ENCODE peak calls at places on chromosomes 12 and 14, in nine cellular contexts. R, X, V, W, Y, G, E, C and S are unnamed samples. For H3K36me3 and H3K4me1, the result is how much of the 10 kb centered on the place peaks cover.

GRCh38 chr12:11763760-11764520 is 114.5 kb downstream of the ETV6 start:
- DNase-seq in G (no peak), X (no peak), Y (no peak), C (no peak), R (no peak), W (no peak), E (no peak), V (no peak), S (no peak)

GRCh38 chr12:75816892-75817291 is 214.7 kb downstream of the PHLDA1 start:
- DNase-seq in W (no peak), C (no peak), V (peak), R (no peak), X (no peak), E (no peak), Y (peak), G (no peak), S (no peak)

GRCh38 chr14:101122855-101123129 is 219.3 kb upstream of the RTL1 start:
- DNase-seq in C (peak), X (no peak), V (no peak), W (no peak), Y (no peak), G (peak), E (peak), R (no peak), S (peak)

GRCh38 chr12:15824516-15824915 is 35.3 kb upstream of the EPS8 start:
- DNase-seq in V (no peak), W (no peak), X (no peak), Y (no peak), E (no peak), R (no peak), G (no peak), C (no peak), S (no peak)

GRCh38 chr12:115659422-115659821 is 618.1 kb downstream of the MED13L start:
- DNase-seq in C (no peak), E (no peak), G (no peak), X (no peak), V (no peak), W (no peak), Y (no peak), R (no peak), S (no peak)

GRCh38 chr12:130761537-130762318 is 45.6 kb upstream of the RIMBP2 start:
- DNase-seq in G (no peak), Y (peak), W (peak), R (peak), X (no peak), C (peak), E (peak), V (no peak), S (peak)

GRCh38 chr12:41514050-41514449 is 325.9 kb downstream of the PDZRN4 start:
- DNase-seq in R (no peak), E (no peak), C (no peak), W (no peak), X (no peak), Y (no peak), V (no peak), G (no peak), S (no peak)

GRCh38 chr12:13088503-13088902 is 15.0 kb downstream of the GSG1 start:
- DNase-seq in C (no peak), V (no peak), W (no peak), E (no peak), X (no peak), Y (no peak), G (no peak), R (no peak), S (no peak)

GRCh38 chr12:12786371-12786715 is 884 bp downstream of the APOLD1 start:
- DNase-seq in C (no peak), V (no peak), G (no peak), Y (no peak), R (no peak), X (no peak), W (no peak), E (no peak), S (no peak)

GRCh38 chr14:58547649-58548048 is 90.1 kb upstream of the DACT1 start:
- DNase-seq in X (no peak), Y (no peak), V (no peak), G (no peak), C (no peak), E (no peak), W (no peak), R (no peak), S (no peak)

DNA sequence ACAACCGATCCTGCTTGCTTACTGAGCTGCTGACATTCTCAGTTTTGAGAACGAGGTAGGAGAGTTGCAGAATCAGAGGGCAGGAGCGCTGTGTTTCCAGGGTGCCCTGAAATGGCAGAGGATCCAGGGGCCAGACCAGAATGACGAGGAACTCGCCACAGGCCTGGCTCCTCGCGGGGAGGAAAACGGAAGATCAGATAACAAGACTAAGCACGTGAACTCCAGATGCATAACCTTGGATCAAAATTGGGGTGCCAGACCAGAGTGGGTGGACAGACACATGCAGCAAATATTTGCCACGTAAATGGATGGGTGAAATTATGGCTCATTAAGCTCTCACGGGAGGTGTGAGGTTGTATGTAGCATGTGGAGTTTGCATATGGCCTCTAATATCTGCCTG is 46.5 kb downstream of the ELK3 start:
- DNase-seq in R (no peak), G (no peak), X (no peak), W (no peak), Y (no peak), E (no peak), V (no peak), C (no peak), S (no peak)
- H3K36me3 ChIP-seq in R (under half), G (under half), X (under half), W (under half), Y (under half), E (under half), V (under half), C (under half), S (under half)

DNA sequence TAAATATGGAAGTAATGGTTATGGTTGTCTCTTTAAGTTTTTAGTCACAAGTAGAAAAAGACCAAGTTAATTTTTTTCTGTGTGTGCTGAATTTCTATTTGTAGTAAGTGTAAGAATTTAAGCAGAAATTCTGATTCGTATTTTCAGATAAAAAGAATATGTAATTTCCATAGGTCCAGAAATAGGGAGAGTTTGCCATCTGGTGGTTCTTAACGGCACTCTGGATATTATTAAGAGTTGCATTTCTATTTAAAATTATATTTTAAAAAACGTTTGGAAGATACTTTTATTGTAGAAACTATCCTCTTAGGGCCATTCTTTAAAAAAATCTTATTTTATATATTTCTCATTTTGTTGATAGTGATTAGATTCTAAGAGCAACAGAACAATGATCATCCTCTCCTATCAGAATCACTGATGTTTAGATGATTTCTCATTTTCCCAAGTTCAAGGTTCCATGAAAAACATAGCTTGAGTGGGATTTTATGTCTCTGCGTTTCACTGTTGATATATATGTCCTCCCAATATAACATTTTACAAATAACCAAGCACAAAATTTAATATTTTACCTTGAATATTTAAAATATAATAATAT is 88.3 kb downstream of the LRRK2 start:
- DNase-seq in C (no peak), W (no peak), V (no peak), G (no peak), X (no peak), E (no peak), Y (peak), R (no peak), S (no peak)
- TF ChIP-seq CTCF in C (peak), W (no peak), V (peak), G (peak), X (peak), E (peak), Y (peak), R (peak), S (peak)

GRCh38 chr12:117052386-117053049 is 46.7 kb downstream of the TESC start:
- DNase-seq in G (no peak), V (no peak), W (no peak), E (no peak), Y (no peak), R (no peak), C (no peak), X (no peak), S (peak)

GRCh38 chr12:117054279-117054678 is 44.9 kb downstream of the TESC start:
- DNase-seq in V (no peak), G (no peak), Y (no peak), C (no peak), E (no peak), X (no peak), W (no peak), R (no peak), S (no peak)

GRCh38 chr12:117053597-117054201 is 45.5 kb downstream of the TESC start:
- DNase-seq in R (no peak), C (no peak), G (no peak), Y (no peak), X (no peak), W (no peak), E (no peak), V (no peak), S (no peak)

GRCh38 chr12:117051380-117051779 is 47.8 kb downstream of the TESC start:
- DNase-seq in R (no peak), W (no peak), G (no peak), X (no peak), Y (no peak), V (no peak), E (no peak), C (no peak), S (no peak)

DNA sequence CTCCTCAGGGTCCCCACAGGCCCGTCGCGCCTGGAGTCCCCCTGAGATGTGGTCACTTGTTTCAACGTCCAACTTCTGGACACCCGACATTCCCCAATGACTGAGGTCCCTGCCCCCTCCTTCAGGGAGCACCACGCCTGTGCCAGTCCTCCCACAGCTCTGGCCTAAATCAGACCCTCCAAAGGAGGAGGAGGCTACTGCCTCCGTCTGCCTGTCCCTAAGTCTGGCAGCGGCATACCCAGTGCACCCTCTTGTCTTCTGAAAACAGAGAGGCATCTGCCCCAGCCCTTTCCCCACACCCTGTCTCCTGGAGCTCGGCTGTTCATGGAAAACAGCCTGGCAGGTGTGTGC is 46.2 kb downstream of the TESC start:
- DNase-seq in G (no peak), R (no peak), C (no peak), X (no peak), Y (no peak), V (no peak), W (no peak), E (no peak), S (no peak)
- H3K4me1 ChIP-seq in G (under half), R (under half), C (under half), X (under half), Y (under half), V (under half), W (under half), E (under half), S (under half)

GRCh38 chr12:109577311-109577710 is 3.7 kb downstream of the MVK start:
- DNase-seq in W (no peak), Y (no peak), X (no peak), G (no peak), R (no peak), C (no peak), E (no peak), V (no peak), S (no peak)
- H3K36me3 ChIP-seq in W (under half), Y (half or more), X (under half), G (under half), R (under half), C (under half), E (under half), V (under half), S (half or more)

GRCh38 chr12:108319277-108320234 is 19.6 kb downstream of the CMKLR1 start:
- DNase-seq in X (no peak), V (no peak), C (no peak), G (no peak), E (peak), Y (no peak), R (no peak), W (no peak), S (no peak)

GRCh38 chr12:108318472-108319275 is 20.4 kb downstream of the CMKLR1 start:
- DNase-seq in G (no peak), W (no peak), C (no peak), E (peak), Y (no peak), V (no peak), X (no peak), R (no peak), S (no peak)

GRCh38 chr12:108322998-108323397 is 16.1 kb downstream of the CMKLR1 start:
- DNase-seq in C (no peak), E (no peak), V (no peak), R (no peak), W (no peak), G (no peak), X (no peak), Y (no peak), S (no peak)

GRCh38 chr12:108321688-108322087 is 17.4 kb downstream of the CMKLR1 start:
- DNase-seq in V (no peak), X (no peak), R (no peak), Y (no peak), W (no peak), E (no peak), C (no peak), G (no peak), S (no peak)

GRCh38 chr12:108320503-108321293 is 18.4 kb downstream of the CMKLR1 start:
- DNase-seq in V (peak), E (no peak), G (no peak), R (no peak), Y (peak), W (no peak), C (no peak), X (no peak), S (no peak)
- TF ChIP-seq CTCF in V (no peak), E (no peak), G (no peak), R (no peak), Y (no peak), W (no peak), C (no peak), X (no peak), S (no peak)

DNA sequence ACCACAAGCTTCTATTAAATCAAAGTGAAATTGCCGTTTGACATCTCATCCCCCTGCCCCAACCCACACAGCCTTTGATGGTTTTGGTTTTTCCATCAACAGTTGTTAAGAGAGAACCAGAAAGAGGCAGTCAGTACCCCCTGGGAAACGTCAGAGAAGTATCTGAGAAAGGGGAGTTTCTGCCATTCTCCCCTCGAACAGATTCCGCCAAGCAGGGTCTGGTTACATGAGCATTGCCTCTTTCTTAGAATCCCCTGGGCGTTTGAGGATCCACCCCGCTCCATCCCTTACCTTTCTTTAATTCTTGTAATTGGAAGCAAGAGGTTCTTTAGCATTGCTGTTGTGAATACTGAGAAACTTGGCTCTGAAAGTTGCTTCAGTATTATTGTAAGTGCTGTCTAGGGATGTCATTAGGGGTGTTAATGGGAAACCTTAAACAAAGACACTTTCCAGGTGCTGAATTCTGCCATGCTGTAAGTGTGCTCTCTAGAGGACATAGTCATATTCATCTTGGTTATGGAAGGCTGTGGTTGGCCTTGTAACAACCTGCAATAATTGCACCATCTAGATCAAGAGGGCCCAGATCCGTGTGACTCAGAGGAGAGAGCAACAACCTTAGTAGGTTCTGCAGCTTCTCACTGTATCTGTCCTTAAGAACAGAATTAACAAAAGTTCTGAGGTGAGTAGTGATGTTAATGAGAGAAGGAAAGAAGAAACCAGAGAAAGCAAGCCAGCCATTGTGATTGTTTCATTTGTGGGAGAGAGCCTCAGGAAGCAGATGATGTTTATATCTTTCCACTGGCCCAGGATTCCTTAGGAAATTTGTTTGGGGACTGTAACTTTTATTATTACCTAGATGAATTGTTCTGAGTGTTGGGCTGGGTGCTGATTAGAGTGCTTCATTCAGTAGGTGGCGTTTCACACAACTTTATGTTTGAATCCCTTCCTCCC is 8.9 kb downstream of the TMBIM6 start:
- DNase-seq in E (no peak), C (no peak), R (no peak), Y (peak), V (peak), W (no peak), G (no peak), X (no peak), S (no peak)
- H3K4me1 ChIP-seq in E (under half), C (under half), R (half or more), Y (half or more), V (under half), W (under half), G (under half), X (under half), S (under half)

GRCh38 chr12:113950873-113951272 is 15.3 kb downstream of the RBM19 start:
- DNase-seq in Y (no peak), R (no peak), W (no peak), G (no peak), E (no peak), V (no peak), C (no peak), X (no peak), S (no peak)

GRCh38 chr12:113945174-113946173 is 20.7 kb downstream of the RBM19 start:
- DNase-seq in W (no peak), V (no peak), Y (no peak), C (no peak), R (no peak), E (no peak), G (no peak), X (no peak), S (no peak)

GRCh38 chr12:113946175-113946574 is 19.9 kb downstream of the RBM19 start:
- DNase-seq in R (no peak), G (no peak), X (no peak), C (no peak), V (no peak), E (no peak), W (no peak), Y (no peak), S (no peak)

GRCh38 chr12:113948151-113948914 is 17.8 kb downstream of the RBM19 start:
- DNase-seq in Y (no peak), E (no peak), X (no peak), W (no peak), C (no peak), G (no peak), V (no peak), R (no peak), S (no peak)

GRCh38 chr12:113949321-113950305 is 16.5 kb downstream of the RBM19 start:
- DNase-seq in G (no peak), R (no peak), E (no peak), Y (no peak), X (no peak), W (no peak), V (no peak), C (no peak), S (no peak)
- H3K36me3 ChIP-seq in G (under half), R (under half), E (under half), Y (half or more), X (half or more), W (under half), V (under half), C (under half), S (half or more)

DNA sequence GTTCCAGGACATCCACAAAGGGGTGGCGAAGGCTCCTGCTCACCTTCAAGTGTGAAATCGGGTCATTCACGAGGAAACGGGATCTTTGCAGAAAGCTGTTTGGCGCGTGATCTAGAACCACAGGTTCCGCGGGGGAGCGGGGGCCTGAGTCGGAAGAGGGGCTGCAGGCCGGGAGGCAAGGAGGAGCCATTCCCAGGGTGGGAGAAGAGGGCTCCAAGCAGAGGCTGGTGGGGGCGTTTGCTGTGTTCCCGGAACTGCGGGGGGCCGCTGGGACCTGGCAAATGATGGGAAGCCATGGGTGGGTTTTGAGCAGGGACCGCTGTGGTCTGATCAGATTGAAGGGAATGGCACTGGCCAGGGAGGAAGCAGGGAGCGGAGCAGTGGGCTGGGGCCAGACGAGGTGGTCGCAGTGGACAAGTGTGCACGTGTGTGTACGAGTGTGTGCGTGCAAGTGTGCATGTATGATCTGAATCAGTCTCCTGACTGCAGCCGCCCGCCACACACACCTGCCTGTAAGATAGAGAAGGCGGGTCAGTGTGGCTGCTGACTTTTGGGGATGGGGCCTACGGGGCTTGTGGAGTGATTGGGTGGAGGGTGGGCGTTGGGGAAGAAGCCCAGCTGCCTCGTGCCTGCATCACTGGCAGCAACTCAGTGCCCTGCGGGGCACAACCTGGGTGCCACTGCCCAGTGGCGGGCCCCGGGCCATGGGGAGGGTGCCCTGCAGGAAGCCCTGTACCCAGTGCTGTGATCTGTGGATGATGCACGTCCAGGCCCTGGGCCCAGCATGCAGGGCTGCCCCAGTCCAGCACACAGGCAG is 141.9 kb downstream of the KIF26A start:
- DNase-seq in V (no peak), C (no peak), E (peak), W (no peak), R (peak), Y (no peak), X (no peak), G (peak), S (no peak)
- TF ChIP-seq CTCF in V (no peak), C (no peak), E (no peak), W (no peak), R (no peak), Y (no peak), X (no peak), G (no peak), S (no peak)

GRCh38 chr12:124920353-124920935 is 6.0 kb upstream of the UBC start:
- DNase-seq in V (no peak), E (no peak), X (no peak), G (no peak), W (no peak), C (no peak), Y (peak), R (no peak), S (no peak)
- H3K4me1 ChIP-seq in V (under half), E (under half), X (under half), G (under half), W (under half), C (under half), Y (half or more), R (under half), S (under half)